ENCODE peak calls at places on chromosome 19, in nine cellular contexts. K, P, J, N, T, M, L, V and W are unnamed samples.

GRCh38 chr19:1027953-1028902 is 1.8 kb downstream of the CNN2 start:
- DNase-seq in M (peak; percentile 92), J (no peak), T (no peak), P (no peak), V (peak; percentile 92), K (no peak), L (peak; percentile 82), N (peak; percentile 67), W (peak; percentile 0)

GRCh38 chr19:13576726-13577125 is 70.4 kb upstream of the CACNA1A start:
- DNase-seq in T (no peak), P (no peak), V (no peak), N (no peak), K (no peak), M (no peak), L (no peak), J (no peak), W (no peak)

GRCh38 chr19:10192922-10193321 is 1.8 kb downstream of the DNMT1 start:
- DNase-seq in N (no peak), T (no peak), M (no peak), P (no peak), J (no peak), V (no peak), L (no peak), K (no peak), W (no peak)

GRCh38 chr19:18091217-18091608 is 4.5 kb upstream of the IL12RB1 start:
- DNase-seq in J (peak; percentile 41), N (no peak), L (no peak), K (peak; percentile 86), M (peak; percentile 90), T (peak; percentile 55), V (no peak), P (no peak), W (no peak)

GRCh38 chr19:7596191-7596937 is 701 bp downstream of the CAMSAP3 start:
- DNase-seq in T (no peak), V (no peak), P (no peak), K (no peak), M (no peak), N (no peak), L (no peak), J (no peak), W (no peak)

GRCh38 chr19:15136234-15136954 is 29.2 kb downstream of the SYDE1 start:
- DNase-seq in K (no peak), N (no peak), V (peak; percentile 89), L (no peak), J (no peak), M (no peak), P (no peak), T (no peak), W (no peak)

GRCh38 chr19:938233-938923 is 12.5 kb downstream of the ARID3A start:
- DNase-seq in J (no peak), V (no peak), P (no peak), M (no peak), K (no peak), N (no peak), T (no peak), L (no peak), W (no peak)

GRCh38 chr19:28966737-28967401 is 246.1 kb downstream of the UQCRFS1 start:
- DNase-seq in V (no peak), T (no peak), P (no peak), L (no peak), M (no peak), N (no peak), K (no peak), J (no peak), W (no peak)

GRCh38 chr19:7460562-7460966 is 28.3 kb downstream of the PEX11G start:
- DNase-seq in T (no peak), J (no peak), K (no peak), L (no peak), P (no peak), M (no peak), N (no peak), V (peak; percentile 71), W (no peak)

GRCh38 chr19:7391218-7391670 is 42.5 kb downstream of the ARHGEF18 start:
- DNase-seq in V (peak; percentile 99), T (no peak), L (no peak), P (no peak), J (no peak), K (no peak), N (no peak), M (peak; percentile 60), W (peak; percentile 36)